ENCODE peak calls at places on chromosome 15, in eight cellular contexts. S is neural progenitor cell, D is OCI-LY7, X is PC-3, R is hepatocyte, P is GM23248, A is SK-N-SH, V is MM.1S. M is an unnamed sample.

GRCh38 chr15:91040851-91041250 is 18.5 kb upstream of the VPS33B start:
- DNase-seq in S (no peak), D (no peak), X (no peak), R (no peak), P (no peak), A (no peak), V (no peak), M (no peak)

GRCh38 chr15:38528279-38528678 is 36.3 kb downstream of the RASGRP1 start:
- DNase-seq in S (no peak), D (no peak), X (peak; percentile 45), R (no peak), P (peak; percentile 90), A (no peak), V (no peak), M (no peak)

GRCh38 chr15:67010898-67011619 is 54.3 kb upstream of the SMAD3 start:
- DNase-seq in S (peak; percentile 43), D (no peak), X (no peak), R (no peak), P (no peak), A (no peak), V (no peak), M (peak; percentile 71)

GRCh38 chr15:63227689-63228088 is 38.3 kb downstream of the RAB8B start:
- DNase-seq in S (no peak), D (no peak), X (no peak), R (no peak), P (no peak), A (no peak), V (no peak), M (no peak)

GRCh38 chr15:79887054-79887453 is 9.8 kb downstream of the MTHFS start:
- DNase-seq in S (no peak), D (no peak), X (no peak), R (no peak), P (no peak), A (no peak), V (no peak), M (no peak)

GRCh38 chr15:83012038-83012490 is 625 bp upstream of the C15orf40 start:
- DNase-seq in S (no peak), D (no peak), X (no peak), R (no peak), P (peak; percentile 62), A (no peak), V (no peak), M (peak; percentile 19)

GRCh38 chr15:56892651-56893348 is 25.6 kb upstream of the TCF12 start:
- DNase-seq in S (no peak), D (no peak), X (no peak), R (no peak), P (no peak), A (no peak), V (no peak), M (no peak)

GRCh38 chr15:47293763-47294162 is 423.5 kb upstream of the SEMA6D start:
- DNase-seq in S (peak; percentile 40), D (no peak), X (no peak), R (peak; percentile 70), P (peak; percentile 72), A (no peak), V (no peak), M (peak; percentile 14)

GRCh38 chr15:31455499-31455898 is 128.9 kb downstream of the KLF13 start:
- DNase-seq in S (no peak), D (no peak), X (no peak), R (no peak), P (peak; percentile 26), A (no peak), V (peak; percentile 30), M (peak; percentile 49)

GRCh38 chr15:24777307-24777706 is 101.7 kb downstream of the NPAP1 start:
- DNase-seq in S (no peak), D (no peak), X (no peak), R (no peak), P (no peak), A (no peak), V (no peak), M (no peak)

GRCh38 chr15:62850791-62851291 is 191.7 kb upstream of the TPM1 start:
- DNase-seq in S (peak; percentile 26), D (no peak), X (peak; percentile 67), R (no peak), P (peak; percentile 74), A (no peak), V (no peak), M (peak; percentile 75)

GRCh38 chr15:36263666-36264065 is 315.8 kb upstream of the CDIN1 start:
- DNase-seq in S (no peak), D (no peak), X (no peak), R (no peak), P (no peak), A (no peak), V (no peak), M (no peak)

GRCh38 chr15:32656091-32656860 is 14.8 kb downstream of the SCG5 start:
- DNase-seq in S (no peak), D (no peak), X (peak; percentile 44), R (no peak), P (no peak), A (no peak), V (no peak), M (no peak)

GRCh38 chr15:65214010-65214409 is 2.7 kb upstream of the CILP start:
- DNase-seq in S (no peak), D (no peak), X (no peak), R (no peak), P (no peak), A (no peak), V (no peak), M (no peak)

DNA sequence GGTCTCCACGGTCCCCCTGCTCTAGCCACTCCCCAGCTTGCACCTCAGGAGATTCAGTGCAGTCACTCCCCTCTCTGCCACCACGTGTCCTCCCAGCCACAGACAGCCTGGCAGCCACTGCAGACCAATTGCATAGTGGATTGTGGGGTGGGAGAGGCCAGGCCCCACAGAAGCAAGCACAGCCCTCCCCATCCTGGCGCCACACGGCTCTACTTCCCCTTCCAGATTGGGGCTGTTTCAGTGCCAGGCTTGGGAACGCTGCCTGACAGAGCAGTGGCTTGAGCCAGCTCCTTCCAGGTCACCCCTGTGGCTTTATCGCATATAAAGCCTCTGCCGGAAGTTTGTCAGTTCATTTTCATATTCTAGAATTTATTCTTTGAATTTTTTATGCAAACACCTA is 90.7 kb downstream of the TMEM266 start:
- DNase-seq in S (no peak), D (no peak), X (no peak), R (no peak), P (peak; percentile 28), A (no peak), V (no peak), M (no peak)
- TF ChIP-seq EZH2phosphoT487 in S (no peak), D (no peak), X (no peak), R (no peak), P (no peak), A (no peak), V (no peak), M (no peak)

GRCh38 chr15:61130945-61131597 is 98.0 kb downstream of the RORA start:
- DNase-seq in S (no peak), D (no peak), X (no peak), R (no peak), P (no peak), A (no peak), V (no peak), M (no peak)
- TF ChIP-seq EZH2phosphoT487 in S (no peak), D (no peak), X (no peak), R (no peak), P (no peak), A (no peak), V (no peak), M (no peak)

GRCh38 chr15:81097116-81097892 is 36.8 kb upstream of the CFAP161 start:
- DNase-seq in S (no peak), D (no peak), X (no peak), R (no peak), P (no peak), A (no peak), V (no peak), M (no peak)

GRCh38 chr15:81096398-81096797 is 37.7 kb upstream of the CFAP161 start:
- DNase-seq in S (no peak), D (no peak), X (no peak), R (no peak), P (no peak), A (no peak), V (peak; percentile 75), M (no peak)

GRCh38 chr15:81098349-81098748 is 35.7 kb upstream of the CFAP161 start:
- DNase-seq in S (no peak), D (no peak), X (no peak), R (no peak), P (no peak), A (no peak), V (no peak), M (no peak)

GRCh38 chr15:81097893-81098280 is 36.2 kb upstream of the CFAP161 start:
- DNase-seq in S (no peak), D (no peak), X (peak; percentile 45), R (no peak), P (peak; percentile 45), A (no peak), V (no peak), M (no peak)

GRCh38 chr15:81098884-81099601 is 35.0 kb upstream of the CFAP161 start:
- DNase-seq in S (no peak), D (no peak), X (no peak), R (no peak), P (no peak), A (no peak), V (no peak), M (no peak)
- TF ChIP-seq EZH2phosphoT487 in S (no peak), D (no peak), X (no peak), R (no peak), P (no peak), A (no peak), V (no peak), M (no peak)

DNA sequence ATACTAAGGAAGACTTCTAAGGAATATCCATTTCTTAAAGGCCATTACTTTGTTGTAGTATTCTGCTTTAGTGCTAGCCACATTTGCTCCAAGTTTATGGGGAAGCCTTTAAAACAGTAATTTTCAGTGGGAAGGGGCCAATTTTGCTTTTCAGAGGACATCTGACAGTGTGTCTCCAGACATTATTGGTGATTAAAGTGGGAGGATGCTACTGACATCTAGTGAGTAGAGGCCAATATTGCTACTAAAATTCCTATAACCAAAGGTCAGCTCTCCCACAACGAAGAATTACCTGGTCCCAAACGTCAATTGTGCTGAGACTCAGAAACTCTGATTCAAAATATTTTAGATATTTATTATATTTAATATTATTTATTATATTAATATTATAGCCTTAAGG is 24.8 kb downstream of the SLC28A2 start:
- DNase-seq in S (peak; percentile 18), D (peak; percentile 52), X (peak; percentile 74), R (peak; percentile 58), P (peak; percentile 58), A (peak; percentile 55), V (peak; percentile 19), M (peak; percentile 50)
- TF ChIP-seq EZH2phosphoT487 in S (no peak), D (no peak), X (no peak), R (no peak), P (no peak), A (no peak), V (no peak), M (no peak)

DNA sequence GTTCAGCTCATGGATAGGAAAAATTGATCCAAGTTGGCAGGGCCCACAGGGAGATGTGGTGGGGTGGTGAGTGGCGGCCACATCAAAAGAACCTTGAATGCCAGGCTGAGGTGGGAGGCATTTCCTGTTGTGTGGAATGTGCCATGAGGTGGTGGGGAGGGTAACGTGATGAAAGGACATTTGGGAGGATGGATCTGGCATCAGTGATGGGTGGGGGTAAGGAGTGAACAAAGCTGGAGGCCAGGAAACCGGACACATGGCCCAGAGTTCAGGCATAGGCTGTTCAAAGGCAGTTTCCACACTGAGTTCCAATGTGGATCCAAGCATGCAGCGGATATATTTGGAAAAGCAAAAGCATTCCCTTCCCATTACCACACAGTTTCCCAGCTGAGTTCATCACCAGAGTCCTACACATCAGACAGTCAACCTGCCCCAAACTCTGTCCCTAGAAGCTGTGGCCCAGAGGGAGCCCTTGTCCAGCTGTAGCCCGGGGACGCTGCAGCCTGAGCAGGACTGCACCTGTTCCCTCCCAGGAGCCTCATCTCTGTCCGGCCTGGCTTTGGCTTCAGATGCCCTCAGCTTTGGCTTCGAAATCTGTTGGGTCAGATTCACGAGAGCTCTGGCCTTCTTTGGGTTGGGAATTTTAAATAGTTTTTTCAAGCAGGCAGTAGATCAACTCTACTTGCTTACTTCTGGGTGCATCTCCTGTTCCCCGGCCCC is 37.8 kb upstream of the GOLGA6B start:
- DNase-seq in S (no peak), D (no peak), X (no peak), R (no peak), P (no peak), A (no peak), V (no peak), M (peak; percentile 17)
- TF ChIP-seq EZH2phosphoT487 in S (no peak), D (no peak), X (no peak), R (no peak), P (no peak), A (no peak), V (no peak), M (no peak)

M was measured in GM23338.